ENCODE peak calls at places on chromosomes 4 and X, in nine cellular contexts. Y is OCI-LY7, E is HCT116, N is GM23248, D is PC-3, C is Karpas-422, I is hepatocyte, X is SK-N-SH, K is GM23338. J is an unnamed sample.

GRCh38 chrX:131830400-131831184 is 192.5 kb upstream of the STK26 start:
- DNase-seq in Y (peak; percentile 41), E (peak; percentile 85), N (peak; percentile 42), D (peak; percentile 71), C (peak; percentile 53), I (peak; percentile 71), X (peak; percentile 56), K (peak; percentile 89), J (peak; percentile 92)

GRCh38 chrX:100928660-100929613 is at the start of gene XKRX:
- DNase-seq in Y (peak; percentile 81), E (peak; percentile 35), N (peak; percentile 53), D (peak; percentile 40), C (peak; percentile 59), I (peak; percentile 66), X (peak; percentile 53), K (peak; percentile 82), J (peak; percentile 57)

GRCh38 chrX:31130457-31131215 is 58.8 kb upstream of the FTHL17 start:
- DNase-seq in Y (no peak), E (no peak), N (no peak), D (no peak), C (no peak), I (no peak), X (peak; percentile 10), K (no peak), J (no peak)

GRCh38 chr4:243407-243806 is 61.9 kb downstream of the ZNF732 start:
- DNase-seq in Y (no peak), E (no peak), N (no peak), D (no peak), C (no peak), I (no peak), X (no peak), K (peak; percentile 71), J (no peak)

GRCh38 chr4:83535520-83535944 is 376 bp upstream of the GPAT3 start:
- DNase-seq in Y (no peak), E (peak; percentile 66), N (peak; percentile 76), D (peak; percentile 81), C (no peak), I (peak; percentile 34), X (no peak), K (peak; percentile 75), J (peak; percentile 48)

GRCh38 chrX:139831689-139832456 is 101.0 kb downstream of the ATP11C start:
- DNase-seq in Y (no peak), E (no peak), N (peak; percentile 36), D (peak; percentile 67), C (no peak), I (peak; percentile 17), X (no peak), K (peak; percentile 32), J (peak; percentile 23)

GRCh38 chr4:118760092-118760491 is 74.9 kb downstream of the METTL14 start:
- DNase-seq in Y (peak; percentile 66), E (no peak), N (no peak), D (no peak), C (peak; percentile 95), I (no peak), X (no peak), K (no peak), J (peak; percentile 59)

GRCh38 chrX:139889760-139890159 is 43.1 kb downstream of the ATP11C start:
- DNase-seq in Y (no peak), E (no peak), N (peak; percentile 57), D (peak; percentile 35), C (no peak), I (no peak), X (no peak), K (no peak), J (no peak)

GRCh38 chr4:181777518-181777917 is 465.7 kb upstream of the TENM3 start:
- DNase-seq in Y (no peak), E (no peak), N (no peak), D (no peak), C (no peak), I (no peak), X (no peak), K (no peak), J (no peak)

GRCh38 chr4:75895744-75896314 is 6.4 kb downstream of the PPEF2 start:
- DNase-seq in Y (peak; percentile 51), E (peak; percentile 23), N (peak; percentile 21), D (peak; percentile 31), C (peak; percentile 72), I (peak; percentile 50), X (peak; percentile 50), K (peak; percentile 74), J (peak; percentile 41)

GRCh38 chrX:150575415-150575814 is 7.0 kb downstream of the MTM1 start:
- DNase-seq in Y (no peak), E (peak; percentile 72), N (peak; percentile 68), D (peak; percentile 98), C (no peak), I (peak; percentile 16), X (no peak), K (no peak), J (no peak)

GRCh38 chr4:121900132-121900983 is 30.1 kb upstream of the BBS7 start:
- DNase-seq in Y (peak; percentile 65), E (peak; percentile 56), N (peak; percentile 74), D (peak; percentile 66), C (peak; percentile 87), I (peak; percentile 80), X (peak; percentile 27), K (peak; percentile 84), J (peak; percentile 61)

GRCh38 chr4:164204434-164204833 is 549.5 kb upstream of the SMIM31 start:
- DNase-seq in Y (no peak), E (peak; percentile 16), N (peak; percentile 46), D (peak; percentile 92), C (no peak), I (peak; percentile 13), X (no peak), K (peak; percentile 67), J (no peak)

GRCh38 chrX:30153881-30154260 is 61.5 kb upstream of the MAGEB2 start:
- DNase-seq in Y (no peak), E (no peak), N (peak; percentile 1), D (no peak), C (no peak), I (no peak), X (no peak), K (no peak), J (no peak)

DNA sequence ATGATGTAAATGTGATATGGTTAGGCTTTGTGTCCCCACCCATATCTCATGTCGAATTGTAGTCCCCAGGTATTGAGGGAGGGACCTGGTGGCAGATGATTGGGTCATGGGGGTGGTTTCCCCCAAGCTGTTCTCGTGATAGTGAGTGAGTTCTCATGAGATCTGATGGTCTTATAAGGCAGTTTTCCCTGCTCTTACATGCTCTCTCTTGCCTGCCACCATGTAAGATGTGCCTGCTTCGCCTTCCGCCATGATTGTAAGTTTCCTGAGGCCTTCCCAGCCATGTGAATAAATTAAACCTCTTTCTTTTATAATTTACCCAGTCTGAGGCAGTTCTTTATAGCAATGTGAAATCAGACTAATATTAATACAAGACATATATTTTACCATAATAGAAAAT is 23.9 kb downstream of the BLOC1S4 start:
- DNase-seq in Y (no peak), E (no peak), N (no peak), D (no peak), C (no peak), I (no peak), X (no peak), K (no peak), J (no peak)
- H3K9me2 ChIP-seq in Y (no peaks in the 10 kb centered on the region), E (no peaks in the 10 kb centered on the region), N (no peaks in the 10 kb centered on the region), D (no peaks in the 10 kb centered on the region), C (no peaks in the 10 kb centered on the region), I (no peaks in the 10 kb centered on the region), X (no peaks in the 10 kb centered on the region), K (no peaks in the 10 kb centered on the region), J (no peaks in the 10 kb centered on the region)

DNA sequence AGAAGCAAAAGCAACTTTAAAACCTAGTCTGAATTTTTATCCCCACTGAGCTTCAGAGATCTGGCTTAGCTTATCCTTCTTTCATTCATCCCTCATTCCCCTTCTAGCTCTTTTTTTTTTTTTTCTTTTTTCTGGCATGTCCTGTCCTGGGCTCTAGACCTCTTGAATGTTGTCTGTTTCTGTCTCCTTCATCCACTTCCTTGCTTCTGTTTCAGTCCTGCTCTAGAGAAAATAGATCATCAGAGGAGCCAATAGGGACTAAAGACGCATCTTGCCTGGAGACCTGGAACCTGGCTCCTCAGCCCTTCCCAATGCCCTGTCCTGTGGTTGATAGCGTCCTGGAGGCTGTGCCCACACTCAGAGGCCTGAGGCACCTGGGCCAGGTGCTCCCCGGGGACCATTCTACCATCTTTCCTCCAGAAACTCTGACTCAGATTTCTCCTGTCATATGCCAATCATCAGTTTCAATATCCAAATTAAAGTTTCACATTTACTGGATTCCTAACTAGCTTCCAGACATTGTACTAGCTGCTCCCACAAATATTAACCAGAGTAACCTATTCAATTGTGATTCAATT is 115.7 kb upstream of the GATB start:
- DNase-seq in Y (no peak), E (no peak), N (no peak), D (no peak), C (no peak), I (no peak), X (no peak), K (no peak), J (no peak)
- H3K9me2 ChIP-seq in Y (no peaks in the 10 kb centered on the region), E (no peaks in the 10 kb centered on the region), N (no peaks in the 10 kb centered on the region), D (no peaks in the 10 kb centered on the region), C (no peaks in the 10 kb centered on the region), I (no peaks in the 10 kb centered on the region), X (no peaks in the 10 kb centered on the region), K (peaks cover 9% of the 10 kb centered on the region), J (no peaks in the 10 kb centered on the region)

DNA sequence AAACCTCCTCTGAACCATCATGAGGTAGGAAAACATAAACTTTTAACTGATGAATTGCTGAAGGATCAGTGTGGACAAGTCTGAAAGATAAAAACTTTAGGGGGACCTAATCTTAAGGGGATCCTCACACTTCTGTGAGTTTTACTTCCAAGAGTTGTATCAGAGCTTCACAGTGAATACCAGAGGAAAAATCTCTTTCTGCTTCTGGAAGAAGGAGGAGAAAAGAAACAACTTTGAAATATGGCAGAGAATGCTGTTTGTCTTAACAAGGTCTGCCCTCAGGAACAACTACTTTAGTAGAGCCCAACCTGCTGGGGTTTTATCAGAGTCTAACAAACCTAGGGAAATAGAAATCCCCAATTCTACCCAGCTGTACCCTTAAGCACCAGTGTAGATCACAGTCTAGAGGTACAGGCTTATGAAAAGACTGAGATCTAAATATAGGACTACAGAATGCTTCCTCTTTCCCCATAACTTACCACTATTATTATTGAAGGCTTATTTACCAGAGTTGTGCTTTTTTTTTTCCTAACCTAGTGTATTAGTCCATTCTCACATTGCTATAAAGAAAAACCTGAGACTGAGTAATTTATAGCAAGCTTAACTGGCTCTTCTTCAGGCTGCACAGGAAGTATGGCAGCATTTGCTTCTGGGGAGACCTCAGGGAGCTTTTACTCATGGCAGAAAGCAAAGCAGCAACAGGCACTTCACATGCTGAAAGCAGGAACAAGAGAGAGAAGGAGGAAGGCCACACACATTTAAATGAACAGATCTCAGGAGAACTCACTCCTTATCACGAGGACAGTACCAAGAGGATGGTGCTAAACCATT is 167.9 kb downstream of the CAMK2D start:
- DNase-seq in Y (peak; percentile 60), E (no peak), N (no peak), D (no peak), C (peak; percentile 71), I (no peak), X (no peak), K (no peak), J (no peak)
- H3K9me2 ChIP-seq in Y (no peaks in the 10 kb centered on the region), E (no peaks in the 10 kb centered on the region), N (no peaks in the 10 kb centered on the region), D (no peaks in the 10 kb centered on the region), C (no peaks in the 10 kb centered on the region), I (no peaks in the 10 kb centered on the region), X (no peaks in the 10 kb centered on the region), K (no peaks in the 10 kb centered on the region), J (no peaks in the 10 kb centered on the region)

GRCh38 chr4:179595671-179596410 is 2153.6 kb upstream of the AGA start:
- DNase-seq in Y (no peak), E (peak; percentile 8), N (peak; percentile 1), D (peak; percentile 52), C (no peak), I (no peak), X (no peak), K (no peak), J (no peak)

GRCh38 chr4:179596621-179597020 is 2154.4 kb upstream of the AGA start:
- DNase-seq in Y (no peak), E (no peak), N (no peak), D (no peak), C (no peak), I (no peak), X (no peak), K (no peak), J (no peak)

GRCh38 chr4:179597301-179597700 is 2155.1 kb upstream of the AGA start:
- DNase-seq in Y (no peak), E (no peak), N (no peak), D (no peak), C (no peak), I (no peak), X (no peak), K (no peak), J (no peak)
- H3K9me2 ChIP-seq in Y (no peaks in the 10 kb centered on the region), E (no peaks in the 10 kb centered on the region), N (no peaks in the 10 kb centered on the region), D (no peaks in the 10 kb centered on the region), C (no peaks in the 10 kb centered on the region), I (no peaks in the 10 kb centered on the region), X (no peaks in the 10 kb centered on the region), K (no peaks in the 10 kb centered on the region), J (no peaks in the 10 kb centered on the region)

J was measured in MM.1S.